ENCODE peak calls at places on chromosomes 12 and 14, in four cellular contexts. W, J, K and D are unnamed samples. For H3K9me3 and H3K4me1, the result is how much of the 10 kb centered on the place peaks cover.

GRCh38 chr14:56953884-56954283 is 143.6 kb upstream of the OTX2 start:
- DNase-seq in W (no peak), J (no peak), K (no peak), D (no peak)

GRCh38 chr12:85626031-85626781 is 210.0 kb downstream of the RASSF9 start:
- DNase-seq in W (no peak), J (no peak), K (no peak), D (no peak)

GRCh38 chr12:42135264-42135814 is 9.3 kb downstream of the GXYLT1 start:
- DNase-seq in W (no peak), J (no peak), K (no peak), D (no peak)

GRCh38 chr12:68157295-68157871 is 2.2 kb downstream of the IFNG start:
- DNase-seq in W (no peak), J (no peak), K (no peak), D (no peak)

GRCh38 chr14:24279301-24280186 is 8.1 kb upstream of the RABGGTA start:
- DNase-seq in W (no peak), J (peak), K (no peak), D (no peak)

GRCh38 chr12:57745485-57745881 is 644 bp downstream of the TSPAN31 start:
- DNase-seq in W (no peak), J (no peak), K (no peak), D (no peak)

GRCh38 chr12:11807453-11807852 is 158.0 kb downstream of the ETV6 start:
- DNase-seq in W (no peak), J (no peak), K (no peak), D (no peak)

GRCh38 chr14:96224480-96225096 is 19.9 kb downstream of the BDKRB2 start:
- DNase-seq in W (no peak), J (peak), K (no peak), D (no peak)

GRCh38 chr12:14257303-14257733 is 108.2 kb upstream of the ATF7IP start:
- DNase-seq in W (no peak), J (no peak), K (no peak), D (no peak)

GRCh38 chr14:55333785-55334485 is 62.7 kb downstream of the FBXO34 start:
- DNase-seq in W (no peak), J (peak), K (no peak), D (no peak)

GRCh38 chr12:50101663-50102062 is 2.1 kb upstream of the GPD1 start:
- DNase-seq in W (peak), J (no peak), K (no peak), D (no peak)

GRCh38 chr12:92467886-92468285 is 234.9 kb upstream of the PLEKHG7 start:
- DNase-seq in W (no peak), J (peak), K (no peak), D (no peak)

GRCh38 chr12:77299001-77299400 is 233.6 kb upstream of the E2F7 start:
- DNase-seq in W (no peak), J (no peak), K (no peak), D (no peak)

GRCh38 chr14:100827751-100828447 is 2.0 kb downstream of the MEG3 start:
- DNase-seq in W (no peak), J (no peak), K (no peak), D (peak)

GRCh38 chr12:19893514-19893913 is 454.2 kb downstream of the AEBP2 start:
- DNase-seq in W (no peak), J (no peak), K (no peak), D (no peak)

GRCh38 chr14:64654072-64654899 is 49.9 kb upstream of the PLEKHG3 start:
- DNase-seq in W (no peak), J (no peak), K (no peak), D (no peak)

GRCh38 chr12:110314308-110314707 is 33.3 kb downstream of the ATP2A2 start:
- DNase-seq in W (no peak), J (no peak), K (no peak), D (no peak)

GRCh38 chr14:94129758-94130414 is 482 bp upstream of the IFI27L2 start:
- DNase-seq in W (peak), J (no peak), K (no peak), D (peak)

GRCh38 chr12:88063375-88063774 is 34.2 kb upstream of the C12orf50 start:
- DNase-seq in W (no peak), J (no peak), K (no peak), D (no peak)

GRCh38 chr14:29529418-29529817 is 398.2 kb downstream of the PRKD1 start:
- DNase-seq in W (no peak), J (no peak), K (no peak), D (no peak)

GRCh38 chr12:6295187-6295811 is 15.2 kb upstream of the PLEKHG6 start:
- DNase-seq in W (no peak), J (peak), K (no peak), D (no peak)

GRCh38 chr12:63862187-63863107 is 17.9 kb downstream of the SRGAP1 start:
- DNase-seq in W (no peak), J (peak), K (no peak), D (no peak)

GRCh38 chr14:51209457-51209856 is 30.6 kb upstream of the TMX1 start:
- DNase-seq in W (no peak), J (no peak), K (no peak), D (no peak)

GRCh38 chr14:90454041-90455000 is 57.5 kb downstream of the CALM1 start:
- DNase-seq in W (peak), J (peak), K (no peak), D (peak)

GRCh38 chr12:104674083-104674482 is 217.3 kb downstream of the CHST11 start:
- DNase-seq in W (peak), J (no peak), K (no peak), D (no peak)
- H3K27ac ChIP-seq in W (peak), J (no peak), K (peak), D (no peak)

DNA sequence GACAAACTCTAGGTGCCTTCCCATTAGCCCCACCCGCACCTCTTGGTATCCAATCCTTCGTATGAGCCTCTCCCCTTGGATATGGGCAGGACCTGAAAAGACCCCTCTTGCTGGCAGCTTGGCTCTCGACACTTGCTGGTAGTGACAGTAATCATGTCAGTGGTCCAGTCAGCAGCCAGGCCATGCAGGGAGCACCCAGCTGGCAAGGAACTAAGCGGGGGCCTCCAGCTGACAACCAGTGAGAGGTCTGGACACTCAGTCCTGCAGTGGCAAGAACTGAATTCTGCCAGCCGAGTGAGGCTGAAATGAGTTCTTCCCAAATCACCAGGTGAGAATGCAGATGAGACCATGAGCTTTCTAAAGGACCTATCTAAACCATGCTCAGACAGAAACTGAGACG is 46.4 kb downstream of the SINHCAF start:
- DNase-seq in W (peak), J (no peak), K (no peak), D (no peak)
- H3K9me3 ChIP-seq in W (under half), J (under half), K (under half), D (under half)

GRCh38 chr12:116375278-116375842 is 97.9 kb upstream of the MED13L start:
- DNase-seq in W (no peak), J (no peak), K (peak), D (no peak)

GRCh38 chr12:116376354-116377193 is 99.1 kb upstream of the MED13L start:
- DNase-seq in W (no peak), J (no peak), K (peak), D (no peak)

GRCh38 chr12:116377194-116377735 is 99.8 kb upstream of the MED13L start:
- DNase-seq in W (no peak), J (no peak), K (no peak), D (no peak)

GRCh38 chr12:116380066-116380465 is 102.6 kb upstream of the MED13L start:
- DNase-seq in W (no peak), J (no peak), K (peak), D (no peak)

DNA sequence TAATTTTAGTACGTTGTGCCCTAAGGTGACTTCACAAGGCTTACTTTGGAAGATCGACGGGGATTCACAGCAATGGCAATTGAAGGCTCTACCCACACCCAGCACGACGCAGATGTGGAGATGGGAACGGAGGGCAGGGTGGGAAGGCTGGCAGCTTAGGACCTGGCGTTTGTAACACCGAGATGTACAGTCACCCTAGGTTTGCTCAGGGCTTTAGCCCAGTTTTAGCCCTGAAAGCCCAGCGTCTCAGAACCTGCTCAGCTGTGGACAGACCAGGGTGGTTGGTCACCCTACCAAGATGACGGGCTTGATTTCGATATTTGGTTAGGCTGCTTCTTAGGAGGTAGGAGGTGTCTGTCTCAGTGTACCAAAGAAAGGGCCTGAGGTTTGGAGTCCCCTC is 100.5 kb upstream of the MED13L start:
- DNase-seq in W (no peak), J (no peak), K (no peak), D (no peak)
- H3K4me1 ChIP-seq in W (under half), J (under half), K (under half), D (under half)

DNA sequence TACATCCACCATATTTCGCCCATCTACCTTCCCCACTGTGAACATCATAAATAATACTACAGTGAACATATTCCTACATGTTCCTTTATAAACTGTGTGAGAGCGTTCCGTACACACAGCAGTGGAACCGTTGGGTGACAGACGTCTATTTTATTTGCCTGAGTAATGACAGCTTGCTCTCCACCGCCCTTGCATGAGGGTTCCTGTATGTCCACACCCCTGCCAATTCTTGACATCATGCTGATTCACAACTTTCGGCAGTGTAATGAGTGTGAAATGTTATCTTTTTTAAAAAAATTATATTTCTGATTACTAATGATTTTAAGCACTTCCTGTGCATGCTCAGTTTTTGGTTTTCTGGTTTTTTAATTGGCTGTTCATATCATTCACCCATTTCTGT is 4.3 kb upstream of the RAD52 start:
- DNase-seq in W (no peak), J (no peak), K (no peak), D (no peak)
- H3K27ac ChIP-seq in W (no peak), J (no peak), K (no peak), D (no peak)